ENCODE peak calls at places on chromosomes 4 and X, in four cellular contexts. One of them, this sample, is unnamed.

GRCh38 chr4:10977534-10977933 is 293.0 kb upstream of the CLNK start:
- DNase-seq in K562: no peak
- DNase-seq in WTC11: no peak
- DNase-seq in HepG2: no peak
- DNase-seq in this sample: no peak

GRCh38 chr4:68463796-68464195 is 16.5 kb downstream of the TMPRSS11E start:
- DNase-seq in K562: no peak
- DNase-seq in WTC11: no peak
- DNase-seq in HepG2: no peak
- DNase-seq in this sample: no peak

GRCh38 chr4:165839615-165840333 is 33.3 kb upstream of the TLL1 start:
- DNase-seq in K562: no peak
- DNase-seq in WTC11: no peak
- DNase-seq in HepG2: no peak
- DNase-seq in this sample: no peak

GRCh38 chr4:2251073-2251794 is 9.3 kb upstream of the HAUS3 start:
- DNase-seq in K562: no peak
- DNase-seq in WTC11: no peak
- DNase-seq in HepG2: no peak
- DNase-seq in this sample: no peak

GRCh38 chrX:45843518-45843917 is 642.8 kb upstream of the DIPK2B start:
- DNase-seq in K562: no peak
- DNase-seq in WTC11: no peak
- DNase-seq in HepG2: no peak
- DNase-seq in this sample: no peak

GRCh38 chr4:7156273-7157139 is 35.8 kb upstream of the SORCS2 start:
- DNase-seq in K562: peak; percentile 50
- DNase-seq in WTC11: peak; percentile 59
- DNase-seq in HepG2: no peak
- DNase-seq in this sample: no peak

GRCh38 chr4:45350438-45350837 is 624.1 kb upstream of the GNPDA2 start:
- DNase-seq in K562: no peak
- DNase-seq in WTC11: no peak
- DNase-seq in HepG2: no peak
- DNase-seq in this sample: peak; percentile 12

GRCh38 chr4:55458164-55458563 is 62.4 kb downstream of the TMEM165 start:
- DNase-seq in K562: no peak
- DNase-seq in WTC11: no peak
- DNase-seq in HepG2: no peak
- DNase-seq in this sample: no peak

GRCh38 chr4:113436360-113436759 is 325.2 kb downstream of the CAMK2D start:
- DNase-seq in K562: no peak
- DNase-seq in WTC11: no peak
- DNase-seq in HepG2: no peak
- DNase-seq in this sample: no peak

GRCh38 chr4:153790962-153791551 is 2.2 kb upstream of the SFRP2 start:
- DNase-seq in K562: no peak
- DNase-seq in WTC11: peak; percentile 84
- DNase-seq in HepG2: no peak
- DNase-seq in this sample: no peak

GRCh38 chr4:153794001-153794400 is 5.1 kb upstream of the SFRP2 start:
- DNase-seq in K562: no peak
- DNase-seq in WTC11: no peak
- DNase-seq in HepG2: no peak
- DNase-seq in this sample: no peak

GRCh38 chr4:153792893-153793227 is 4.0 kb upstream of the SFRP2 start:
- DNase-seq in K562: no peak
- DNase-seq in WTC11: peak; percentile 66
- DNase-seq in HepG2: no peak
- DNase-seq in this sample: no peak

GRCh38 chr4:153789741-153790651 is 1.1 kb upstream of the SFRP2 start:
- DNase-seq in K562: no peak
- DNase-seq in WTC11: peak; percentile 82
- DNase-seq in HepG2: no peak
- DNase-seq in this sample: no peak

DNA sequence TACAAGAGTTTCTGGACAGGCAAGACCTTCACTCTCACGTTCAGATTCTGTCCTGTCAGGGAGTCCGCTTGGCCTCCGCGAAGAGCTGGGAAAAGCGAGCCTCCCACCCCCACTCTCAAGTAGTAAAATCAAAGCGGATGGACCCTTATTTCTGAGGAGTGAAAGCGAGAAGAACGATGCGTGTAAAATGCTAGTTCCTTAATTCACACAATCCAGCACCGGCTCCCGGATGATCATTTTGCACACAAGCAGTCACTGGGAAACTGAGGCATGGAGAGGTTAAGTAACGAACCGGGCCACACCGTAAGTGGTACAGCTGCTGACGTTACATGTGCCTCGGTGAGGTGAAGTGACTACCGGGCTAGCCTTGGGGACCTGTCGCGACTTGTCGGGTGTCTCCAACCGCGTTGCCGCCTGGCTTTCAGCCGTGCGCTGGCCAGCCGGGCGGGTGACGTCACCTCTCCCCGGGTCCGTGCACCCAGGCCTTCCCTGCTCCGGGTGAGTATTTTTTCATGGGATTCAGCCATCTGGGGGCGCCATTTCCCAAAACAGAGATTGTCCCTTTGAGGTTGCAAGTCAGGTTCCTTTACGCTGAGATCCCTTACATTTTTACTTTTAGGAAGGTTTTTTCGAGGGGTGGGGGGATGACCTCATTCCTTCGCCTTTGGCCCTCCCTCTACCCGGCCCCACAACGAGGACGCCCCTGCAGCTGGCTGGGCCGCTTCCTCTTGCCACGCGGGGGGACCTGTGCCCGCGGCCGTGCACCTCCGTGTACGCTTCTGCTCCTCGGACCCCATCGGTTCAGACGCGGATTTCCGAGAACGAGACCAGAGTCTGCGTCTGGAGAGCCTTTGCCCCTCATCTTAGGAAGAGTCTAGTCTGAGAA is 3.4 kb upstream of the SFRP2 start:
- DNase-seq in K562: peak; percentile 31
- DNase-seq in WTC11: peak; percentile 93
- DNase-seq in HepG2: no peak
- DNase-seq in this sample: no peak
- TF ChIP-seq TCF7 in K562: no peak
- TF ChIP-seq TCF7 in WTC11: no peak
- TF ChIP-seq TCF7 in HepG2: no peak
- TF ChIP-seq TCF7 in this sample: no peak

GRCh38 chr4:112176596-112176995 is 31.3 kb downstream of the FAM241A start:
- DNase-seq in K562: no peak
- DNase-seq in WTC11: no peak
- DNase-seq in HepG2: no peak
- DNase-seq in this sample: no peak

GRCh38 chr4:112172180-112172579 is 26.9 kb downstream of the FAM241A start:
- DNase-seq in K562: no peak
- DNase-seq in WTC11: no peak
- DNase-seq in HepG2: no peak
- DNase-seq in this sample: no peak

GRCh38 chr4:112170451-112170993 is 25.3 kb downstream of the FAM241A start:
- DNase-seq in K562: peak; percentile 56
- DNase-seq in WTC11: no peak
- DNase-seq in HepG2: peak; percentile 43
- DNase-seq in this sample: no peak

GRCh38 chr4:112175840-112176239 is 30.6 kb downstream of the FAM241A start:
- DNase-seq in K562: no peak
- DNase-seq in WTC11: no peak
- DNase-seq in HepG2: no peak
- DNase-seq in this sample: no peak

DNA sequence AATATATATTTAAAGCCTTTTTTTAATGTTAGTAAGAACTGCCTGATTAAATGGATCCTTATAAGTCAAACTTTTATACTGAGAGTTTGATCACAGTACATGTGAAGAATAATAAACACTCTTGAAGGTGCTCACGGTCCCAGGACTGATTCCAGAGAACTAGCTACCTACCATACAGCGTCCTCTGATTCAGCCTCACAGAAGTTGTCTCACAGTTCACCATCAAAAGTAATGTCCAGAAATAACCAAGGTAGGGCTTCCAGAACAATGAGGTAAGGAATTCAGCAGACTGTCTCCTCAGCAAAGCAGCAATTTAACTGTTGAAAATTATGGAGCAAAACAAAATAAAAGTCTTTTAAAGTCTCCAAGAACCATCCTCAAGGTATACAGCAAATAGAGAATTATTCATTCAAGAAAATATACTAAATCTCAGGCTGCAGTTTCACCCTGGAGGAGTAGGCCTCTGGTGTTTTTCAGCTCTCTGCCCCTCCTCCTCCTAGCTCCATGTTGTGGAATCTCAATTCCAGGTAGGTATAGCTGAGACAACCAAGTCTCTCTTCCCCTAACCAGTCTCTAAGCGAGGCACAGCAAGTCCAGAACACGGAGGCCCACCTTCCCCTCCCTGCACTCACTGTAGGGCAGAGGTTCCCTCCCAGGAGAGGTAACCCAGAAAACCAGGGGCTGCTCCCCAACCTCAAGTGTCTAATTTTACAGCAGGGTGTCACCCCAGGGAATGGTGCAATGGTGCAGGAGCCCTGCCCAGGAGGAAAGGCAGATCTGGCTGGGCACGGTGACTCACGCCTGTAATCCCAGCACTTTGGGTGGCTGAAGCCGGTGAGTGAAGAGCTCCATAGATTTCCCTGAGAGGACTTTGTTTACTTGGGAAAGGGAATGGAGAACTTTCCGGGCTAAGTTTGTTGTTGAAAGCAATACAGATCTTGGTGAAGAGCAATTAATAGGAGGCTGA is 28.6 kb downstream of the FAM241A start:
- DNase-seq in K562: no peak
- DNase-seq in WTC11: no peak
- DNase-seq in HepG2: no peak
- DNase-seq in this sample: no peak
- TF ChIP-seq TCF7 in K562: no peak
- TF ChIP-seq TCF7 in WTC11: no peak
- TF ChIP-seq TCF7 in HepG2: no peak
- TF ChIP-seq TCF7 in this sample: no peak

DNA sequence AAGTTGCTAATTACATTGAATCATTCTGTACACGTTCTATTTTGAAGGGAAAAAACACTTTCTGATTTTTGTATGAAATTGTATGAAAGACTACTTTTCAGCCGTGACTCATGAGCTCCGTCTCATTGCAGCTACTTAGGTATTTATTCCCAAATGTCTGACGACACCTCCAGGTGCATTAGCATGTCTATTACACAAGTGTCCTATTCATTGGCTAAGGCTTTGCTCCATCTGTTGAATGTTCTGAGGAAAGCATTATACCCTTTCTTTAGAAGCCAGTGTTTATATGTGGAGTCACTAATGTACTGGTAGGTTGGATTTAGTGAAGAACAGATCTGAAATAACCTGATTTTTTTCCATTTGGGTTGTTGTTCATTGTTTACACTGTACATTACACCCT is 51.8 kb downstream of the MAP7D3 start:
- DNase-seq in K562: no peak
- DNase-seq in WTC11: no peak
- DNase-seq in HepG2: no peak
- DNase-seq in this sample: no peak
- TF ChIP-seq TCF7 in K562: no peak
- TF ChIP-seq TCF7 in WTC11: no peak
- TF ChIP-seq TCF7 in HepG2: no peak
- TF ChIP-seq TCF7 in this sample: no peak

GRCh38 chr4:127505203-127505602 is 127.6 kb upstream of the INTU start:
- DNase-seq in K562: no peak
- DNase-seq in WTC11: no peak
- DNase-seq in HepG2: no peak
- DNase-seq in this sample: no peak
- TF ChIP-seq TCF7 in K562: no peak
- TF ChIP-seq TCF7 in WTC11: no peak
- TF ChIP-seq TCF7 in HepG2: no peak
- TF ChIP-seq TCF7 in this sample: no peak

GRCh38 chr4:54231419-54232150 is 2.5 kb downstream of the PDGFRA start:
- DNase-seq in K562: no peak
- DNase-seq in WTC11: peak; percentile 56
- DNase-seq in HepG2: no peak
- DNase-seq in this sample: no peak
- TF ChIP-seq TCF7 in K562: no peak
- TF ChIP-seq TCF7 in WTC11: no peak
- TF ChIP-seq TCF7 in HepG2: no peak
- TF ChIP-seq TCF7 in this sample: no peak

This sample was measured in GM12878.